ENCODE peak calls at places on chromosomes 13 and 19, in ten cellular contexts. Q is body of pancreas, N is breast epithelium, P is K562, S is NB4, F is A549, U is IMR-90, O is suprapubic skin, A is esophagus squamous epithelium, V is adrenal gland. M is an unnamed sample.

GRCh38 chr19:48659768-48660167 is 13.0 kb downstream of the NTN5 start:
- DNase-seq in Q (no peak), N (no peak), P (no peak), S (peak; percentile 60), F (peak; percentile 61), U (no peak), O (no peak), A (no peak), V (no peak), M (no peak)

GRCh38 chr13:111118898-111119607 is 3.9 kb downstream of the ARHGEF7 start:
- DNase-seq in Q (no peak), N (no peak), P (no peak), S (no peak), F (no peak), U (no peak), O (no peak), A (no peak), V (no peak), M (no peak)

GRCh38 chr13:50243926-50244325 is 228.7 kb downstream of the KCNRG start:
- DNase-seq in Q (no peak), N (no peak), P (no peak), S (no peak), F (no peak), U (no peak), O (no peak), A (no peak), V (no peak), M (no peak)

GRCh38 chr19:39820696-39821095 is 13.3 kb downstream of the DYRK1B start:
- DNase-seq in Q (no peak), N (no peak), P (no peak), S (no peak), F (no peak), U (no peak), O (no peak), A (no peak), V (no peak), M (no peak)

GRCh38 chr13:94825507-94825906 is 113.2 kb upstream of the SOX21 start:
- DNase-seq in Q (peak; percentile 25), N (peak; percentile 27), P (no peak), S (no peak), F (no peak), U (no peak), O (no peak), A (no peak), V (peak; percentile 61), M (peak; percentile 52)

GRCh38 chr19:39448271-39448670 is 2.9 kb downstream of the SUPT5H start:
- DNase-seq in Q (no peak), N (no peak), P (no peak), S (peak; percentile 23), F (no peak), U (peak; percentile 51), O (no peak), A (no peak), V (no peak), M (no peak)

GRCh38 chr19:39223703-39224279 is 19.7 kb upstream of the SYCN start:
- DNase-seq in Q (no peak), N (no peak), P (peak; percentile 38), S (peak; percentile 16), F (no peak), U (peak; percentile 19), O (no peak), A (no peak), V (no peak), M (no peak)

GRCh38 chr13:72643339-72643989 is 84.0 kb downstream of the MZT1 start:
- DNase-seq in Q (peak; percentile 41), N (no peak), P (peak; percentile 40), S (peak; percentile 59), F (peak; percentile 47), U (peak; percentile 44), O (no peak), A (no peak), V (peak; percentile 85), M (peak; percentile 30)

GRCh38 chr19:15315101-15315500 is 17.2 kb downstream of the BRD4 start:
- DNase-seq in Q (no peak), N (no peak), P (no peak), S (no peak), F (no peak), U (no peak), O (no peak), A (no peak), V (no peak), M (no peak)

GRCh38 chr19:54473071-54473941 is at the start of gene CDC42EP5:
- DNase-seq in Q (peak; percentile 51), N (peak; percentile 72), P (peak; percentile 43), S (no peak), F (no peak), U (peak; percentile 85), O (peak; percentile 86), A (no peak), V (peak; percentile 54), M (peak; percentile 62)
- TF ChIP-seq POLR2A in Q (peak; percentile 35), N (peak; percentile 23), P (no peak), S (no peak), F (no peak), U (no peak), O (no peak), A (peak; percentile 68), V (no peak), M (peak; percentile 76)

GRCh38 chr19:2270157-2270571 is 11.8 kb downstream of the PEAK3 start:
- DNase-seq in Q (peak; percentile 58), N (no peak), P (peak; percentile 64), S (peak; percentile 58), F (no peak), U (no peak), O (peak; percentile 92), A (no peak), V (peak; percentile 80), M (peak; percentile 60)

GRCh38 chr19:2268861-2269243 is 12.6 kb upstream of the JSRP1 start:
- DNase-seq in Q (no peak), N (no peak), P (no peak), S (no peak), F (no peak), U (no peak), O (no peak), A (no peak), V (no peak), M (no peak)

GRCh38 chr19:2268480-2268830 is 12.2 kb upstream of the JSRP1 start:
- DNase-seq in Q (no peak), N (no peak), P (no peak), S (no peak), F (no peak), U (no peak), O (no peak), A (no peak), V (no peak), M (no peak)

GRCh38 chr19:2270572-2271515 is 11.1 kb downstream of the PEAK3 start:
- DNase-seq in Q (peak; percentile 85), N (peak; percentile 77), P (peak; percentile 84), S (peak; percentile 94), F (peak; percentile 64), U (peak; percentile 84), O (peak; percentile 94), A (peak; percentile 58), V (peak; percentile 86), M (peak; percentile 82)

DNA sequence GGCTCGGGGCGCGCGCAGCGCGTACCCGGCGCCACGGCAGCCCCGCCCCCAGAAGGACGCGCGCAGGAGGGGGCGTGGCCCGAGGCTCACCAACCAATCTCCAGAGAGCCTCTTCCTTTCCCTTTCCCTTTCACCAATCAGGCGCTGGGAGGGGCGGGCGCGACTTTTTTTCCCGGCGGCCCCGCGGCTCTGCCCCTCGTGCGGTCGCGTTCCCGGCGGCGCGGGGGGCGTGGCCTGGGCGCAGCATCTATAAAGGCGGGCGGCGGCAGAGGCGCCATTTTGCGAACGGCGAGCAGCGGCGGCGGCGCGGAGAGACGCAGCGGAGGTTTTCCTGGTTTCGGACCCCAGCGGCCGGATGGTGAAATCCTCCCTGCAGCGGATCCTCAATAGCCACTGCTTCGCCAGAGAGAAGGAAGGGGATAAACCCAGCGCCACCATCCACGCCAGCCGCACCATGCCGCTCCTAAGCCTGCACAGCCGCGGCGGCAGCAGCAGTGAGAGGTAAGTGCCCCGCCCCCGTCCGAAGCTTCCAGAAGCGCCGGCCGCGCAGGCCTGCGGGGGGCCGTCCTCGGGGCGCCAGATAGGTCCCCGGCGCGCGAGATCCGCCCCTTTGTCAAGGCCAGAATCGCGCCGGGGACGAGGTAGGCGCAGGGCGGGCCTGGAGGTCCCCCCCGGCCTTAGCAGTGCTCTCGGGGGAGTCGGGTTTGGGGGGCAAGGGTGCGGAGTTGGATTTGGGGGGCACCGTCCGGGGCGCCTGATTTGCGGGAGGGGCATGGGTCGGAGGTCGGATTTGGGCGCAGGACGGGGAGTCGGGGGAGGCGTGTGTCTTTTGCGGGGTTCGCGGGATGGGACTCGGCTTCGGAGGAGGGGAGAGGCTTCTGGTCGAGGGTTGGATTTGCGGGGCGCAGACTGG is 12.5 kb downstream of the PEAK3 start:
- DNase-seq in Q (peak; percentile 99), N (peak; percentile 98), P (peak; percentile 97), S (peak; percentile 91), F (peak; percentile 94), U (peak; percentile 93), O (peak; percentile 99), A (peak; percentile 78), V (peak; percentile 98), M (peak; percentile 92)
- TF ChIP-seq CTCF in Q (no peak), N (peak; percentile 56), P (peak; percentile 21), S (no peak), F (no peak), U (no peak), O (no peak), A (peak; percentile 62), V (no peak), M (peak; percentile 88)

DNA sequence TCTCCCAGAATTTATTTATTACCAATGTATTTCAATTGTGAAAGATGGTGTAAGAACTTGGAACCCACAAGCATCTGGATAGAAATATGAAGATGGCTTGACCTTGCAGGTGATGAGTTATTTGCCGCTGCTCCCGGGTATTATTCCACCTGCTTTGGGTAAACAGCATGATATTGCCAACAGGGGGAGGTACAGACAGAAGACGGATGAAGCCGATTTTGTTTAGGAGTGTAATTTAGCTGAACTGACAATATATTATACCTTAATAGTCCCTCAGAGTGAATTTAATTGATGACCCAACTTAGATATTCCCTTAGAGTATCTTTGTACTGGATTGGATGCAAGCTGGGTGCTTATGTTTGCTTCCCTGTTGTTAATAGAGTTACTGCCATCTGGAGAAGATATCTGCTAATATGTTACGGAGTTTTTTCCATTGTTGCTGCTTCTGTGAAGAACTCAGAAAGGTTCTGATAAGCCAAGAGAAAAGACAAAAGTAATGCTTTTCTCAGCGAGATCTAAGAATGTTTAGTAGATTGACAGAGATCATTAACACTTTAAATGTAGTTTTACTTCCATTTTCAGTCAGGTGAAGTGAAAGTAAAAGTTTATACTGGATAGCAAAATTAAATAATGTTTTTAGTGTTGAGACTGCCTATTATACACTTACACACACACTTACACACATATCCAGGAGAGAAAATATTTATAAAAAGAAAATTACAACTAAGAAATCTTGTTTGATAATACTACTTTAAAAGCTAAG is 2220.8 kb upstream of the PCDH20 start:
- DNase-seq in Q (no peak), N (no peak), P (no peak), S (no peak), F (peak; percentile 14), U (no peak), O (no peak), A (no peak), V (no peak), M (no peak)
- H3K4me3 ChIP-seq in Q (no peak overlapping the region), N (peak overlapping the region; percentile 28), P (no peak overlapping the region), S (no peak overlapping the region), F (peak overlapping the region; percentile 47), U (no peak overlapping the region), O (peak overlapping the region; percentile 8), A (no peak overlapping the region), V (no peak overlapping the region), M (no peak overlapping the region)

GRCh38 chr19:57637379-57637778 is 4.4 kb downstream of the ZNF211 start:
- DNase-seq in Q (no peak), N (no peak), P (no peak), S (no peak), F (no peak), U (no peak), O (no peak), A (no peak), V (no peak), M (no peak)

GRCh38 chr19:57633832-57634131 is 814 bp downstream of the ZNF211 start:
- DNase-seq in Q (no peak), N (no peak), P (no peak), S (no peak), F (no peak), U (no peak), O (no peak), A (no peak), V (peak; percentile 31), M (no peak)

GRCh38 chr19:57632987-57633831 is at the start of gene ZNF211:
- DNase-seq in Q (peak; percentile 93), N (peak; percentile 85), P (peak; percentile 95), S (peak; percentile 89), F (peak; percentile 95), U (peak; percentile 93), O (peak; percentile 93), A (peak; percentile 38), V (peak; percentile 95), M (peak; percentile 84)
- TF ChIP-seq POLR2A in Q (peak; percentile 42), N (peak; percentile 38), P (peak; percentile 68), S (no peak), F (peak; percentile 55), U (no peak), O (no peak), A (peak; percentile 30), V (peak; percentile 40), M (peak; percentile 35)

M was measured in tibial nerve.